ENCODE peak calls at places on chromosomes 6 and 20, in ten cellular contexts. E is activated CD8-positive, alpha-beta T cell treated with anti-CD3 and anti-CD28 coated beads for 36 hours; D is stimulated activated CD4-positive, alpha-beta T cell treated with anti-CD3 and anti-CD28 coated beads, TNF-alpha, amount 100 ng/mL, for 1 hour; U is HS-27A; L is HS-5; R is Caco-2; I is dermis blood vessel endothelial cell; F is MM.1S; J is CD8-positive, alpha-beta memory T cell; B is stimulated activated naive CD8-positive, alpha-beta T cell treated with anti-CD3 and anti-CD28 coated beads, Interleukin-15, Interleukin-2, amounts not matched to agents 100 U/mL and 50 U/mL, for 24 hours. Q is an unnamed sample.

GRCh38 chr6:43774776-43775583 is 5.0 kb downstream of the VEGFA start:
- DNase-seq in E (peak; percentile 79), D (peak; percentile 33), U (peak; percentile 41), L (peak; percentile 50), R (peak; percentile 69), I (peak; percentile 76), F (peak; percentile 64), J (peak; percentile 24), B (peak; percentile 76), Q (peak; percentile 80)

GRCh38 chr20:35307666-35308653 is 15.7 kb upstream of the FAM83C start:
- DNase-seq in E (no peak), D (no peak), U (peak; percentile 95), L (peak; percentile 88), R (no peak), I (peak; percentile 67), F (no peak), J (no peak), B (no peak), Q (no peak)

GRCh38 chr6:87473419-87473903 is 687 bp downstream of the SLC35A1 start:
- DNase-seq in E (peak; percentile 74), D (no peak), U (no peak), L (peak; percentile 15), R (peak; percentile 38), I (peak; percentile 69), F (peak; percentile 60), J (peak; percentile 58), B (no peak), Q (peak; percentile 33)

GRCh38 chr6:13191461-13191860 is 136.9 kb downstream of the TBC1D7 start:
- DNase-seq in E (no peak), D (no peak), U (no peak), L (no peak), R (no peak), I (no peak), F (no peak), J (no peak), B (no peak), Q (no peak)

GRCh38 chr6:153092082-153093013 is 38.7 kb downstream of the RGS17 start:
- DNase-seq in E (no peak), D (no peak), U (no peak), L (peak; percentile 67), R (no peak), I (peak; percentile 84), F (no peak), J (no peak), B (no peak), Q (no peak)

GRCh38 chr6:156828280-156828703 is 51.1 kb downstream of the ARID1B start:
- DNase-seq in E (peak; percentile 42), D (no peak), U (peak; percentile 64), L (peak; percentile 79), R (no peak), I (peak; percentile 21), F (no peak), J (no peak), B (no peak), Q (no peak)

GRCh38 chr6:46129634-46130505 is at the start of gene ENPP4:
- DNase-seq in E (peak; percentile 88), D (peak; percentile 69), U (no peak), L (peak; percentile 63), R (peak; percentile 83), I (peak; percentile 86), F (peak; percentile 93), J (peak; percentile 96), B (peak; percentile 87), Q (peak; percentile 85)

GRCh38 chr6:131792091-131792496 is 15.7 kb upstream of the ENPP1 start:
- DNase-seq in E (peak; percentile 24), D (no peak), U (no peak), L (no peak), R (no peak), I (no peak), F (no peak), J (no peak), B (peak; percentile 33), Q (no peak)

GRCh38 chr6:94323853-94324252 is 904.5 kb upstream of the EPHA7 start:
- DNase-seq in E (no peak), D (no peak), U (no peak), L (no peak), R (peak; percentile 39), I (no peak), F (no peak), J (no peak), B (no peak), Q (no peak)

GRCh38 chr20:54172532-54172855 is 1.3 kb downstream of the CYP24A1 start:
- DNase-seq in E (no peak), D (no peak), U (no peak), L (no peak), R (no peak), I (no peak), F (no peak), J (no peak), B (no peak), Q (peak; percentile 47)

GRCh38 chr6:4412488-4412887 is 277.1 kb upstream of the ECI2 start:
- DNase-seq in E (no peak), D (no peak), U (no peak), L (no peak), R (no peak), I (no peak), F (no peak), J (no peak), B (no peak), Q (no peak)

GRCh38 chr6:75249837-75250236 is 6.2 kb upstream of the COX7A2 start:
- DNase-seq in E (no peak), D (no peak), U (no peak), L (no peak), R (no peak), I (no peak), F (no peak), J (no peak), B (no peak), Q (no peak)

GRCh38 chr6:95923518-95923917 is 92.3 kb upstream of the FUT9 start:
- DNase-seq in E (peak; percentile 19), D (no peak), U (no peak), L (no peak), R (no peak), I (no peak), F (peak; percentile 7), J (no peak), B (peak; percentile 4), Q (no peak)

GRCh38 chr6:147205690-147206600 is 1.7 kb downstream of the STXBP5 start:
- DNase-seq in E (no peak), D (no peak), U (no peak), L (no peak), R (no peak), I (no peak), F (no peak), J (no peak), B (no peak), Q (peak; percentile 20)

GRCh38 chr6:170434114-170434820 is 118.8 kb downstream of the PSMB1 start:
- DNase-seq in E (no peak), D (no peak), U (no peak), L (no peak), R (no peak), I (no peak), F (no peak), J (no peak), B (no peak), Q (no peak)

GRCh38 chr6:147700436-147701209 is 192.1 kb downstream of the SAMD5 start:
- DNase-seq in E (no peak), D (no peak), U (no peak), L (no peak), R (no peak), I (no peak), F (no peak), J (no peak), B (no peak), Q (no peak)

GRCh38 chr6:33621396-33622388 is 570 bp downstream of the ITPR3 start:
- DNase-seq in E (peak; percentile 55), D (peak; percentile 38), U (no peak), L (no peak), R (no peak), I (peak; percentile 37), F (peak; percentile 43), J (peak; percentile 29), B (peak; percentile 52), Q (no peak)

GRCh38 chr20:34022154-34022842 is 28.6 kb downstream of the RALY start:
- DNase-seq in E (peak; percentile 33), D (no peak), U (no peak), L (no peak), R (no peak), I (peak; percentile 40), F (peak; percentile 58), J (peak; percentile 9), B (no peak), Q (peak; percentile 51)

GRCh38 chr6:19394687-19395086 is 442.5 kb upstream of the ID4 start:
- DNase-seq in E (no peak), D (no peak), U (no peak), L (no peak), R (no peak), I (no peak), F (no peak), J (no peak), B (no peak), Q (no peak)

GRCh38 chr20:34754611-34755010 is 50.5 kb downstream of the TP53INP2 start:
- DNase-seq in E (no peak), D (no peak), U (no peak), L (no peak), R (no peak), I (no peak), F (no peak), J (no peak), B (no peak), Q (no peak)

GRCh38 chr6:157585274-157586087 is 204.5 kb downstream of the ZDHHC14 start:
- DNase-seq in E (no peak), D (no peak), U (no peak), L (no peak), R (no peak), I (no peak), F (peak; percentile 58), J (no peak), B (no peak), Q (no peak)

GRCh38 chr6:41558033-41558807 is 12.0 kb downstream of the FOXP4 start:
- DNase-seq in E (no peak), D (no peak), U (no peak), L (no peak), R (no peak), I (no peak), F (no peak), J (no peak), B (no peak), Q (no peak)

GRCh38 chr6:77926198-77926752 is 273.4 kb downstream of the MEI4 start:
- DNase-seq in E (no peak), D (no peak), U (no peak), L (no peak), R (no peak), I (peak; percentile 29), F (peak; percentile 20), J (no peak), B (no peak), Q (peak; percentile 6)

GRCh38 chr20:17969276-17969883 is 562 bp downstream of the MGME1 start:
- DNase-seq in E (peak; percentile 58), D (peak; percentile 12), U (peak; percentile 52), L (no peak), R (peak; percentile 63), I (peak; percentile 56), F (peak; percentile 45), J (no peak), B (peak; percentile 53), Q (peak; percentile 71)

GRCh38 chr20:15220778-15221565 is 883.6 kb upstream of the FLRT3 start:
- DNase-seq in E (no peak), D (no peak), U (no peak), L (peak; percentile 35), R (no peak), I (peak; percentile 59), F (no peak), J (no peak), B (no peak), Q (no peak)

Q was measured in HuH-7.5.